ENCODE peak calls at places on chromosome 14, in ten cellular contexts. Z, R, Y, J, Q, O, I, H, V and D are unnamed samples.

GRCh38 chr14:67680121-67680602 is 5.7 kb upstream of the VTI1B start:
- DNase-seq in H (peak; percentile 92), R (peak; percentile 84), Y (no peak), V (no peak), Z (no peak), O (no peak), Q (peak; percentile 78), J (no peak), I (no peak), D (no peak)

GRCh38 chr14:84144166-84144565 is 1385.8 kb upstream of the FLRT2 start:
- DNase-seq in O (no peak), Y (no peak), R (no peak), Z (no peak), I (no peak), Q (no peak), H (no peak), J (no peak), V (no peak), D (no peak)

GRCh38 chr14:105143451-105144230 is 24.9 kb downstream of the JAG2 start:
- DNase-seq in Z (no peak), V (no peak), Y (peak; percentile 43), I (no peak), J (no peak), H (no peak), O (no peak), R (no peak), Q (no peak), D (no peak)

GRCh38 chr14:101757839-101758211 is 3.7 kb upstream of the PPP2R5C start:
- DNase-seq in Z (no peak), O (no peak), V (no peak), H (no peak), Y (no peak), Q (no peak), R (no peak), I (no peak), J (no peak), D (no peak)

GRCh38 chr14:73829526-73830431 is 21.9 kb upstream of the PTGR2 start:
- DNase-seq in Z (peak; percentile 50), H (peak; percentile 82), I (no peak), O (no peak), R (peak; percentile 73), Y (no peak), V (peak; percentile 99), Q (no peak), J (no peak), D (peak; percentile 83)

GRCh38 chr14:78164226-78164853 is 5.8 kb upstream of the NRXN3 start:
- DNase-seq in V (no peak), J (no peak), Y (no peak), I (peak; percentile 8), H (peak; percentile 50), Q (no peak), O (peak; percentile 60), Z (peak; percentile 64), R (peak; percentile 25), D (no peak)

GRCh38 chr14:68464716-68465115 is 328.2 kb downstream of the ZFP36L1 start:
- DNase-seq in V (no peak), Z (no peak), Q (no peak), Y (no peak), R (no peak), H (peak; percentile 80), O (peak; percentile 76), J (no peak), I (no peak), D (no peak)

GRCh38 chr14:69088523-69089445 is 64.1 kb downstream of the DCAF5 start:
- DNase-seq in J (no peak), R (no peak), I (no peak), H (peak; percentile 82), Y (no peak), Q (no peak), O (no peak), V (no peak), Z (no peak), D (no peak)

GRCh38 chr14:96662116-96662901 is 134.9 kb upstream of the VRK1 start:
- DNase-seq in O (no peak), R (no peak), V (no peak), I (no peak), Z (no peak), J (no peak), H (peak; percentile 34), Q (no peak), Y (no peak), D (no peak)

GRCh38 chr14:81433378-81433777 is 33.3 kb upstream of the STON2 start:
- DNase-seq in J (no peak), R (no peak), O (no peak), Y (no peak), H (peak; percentile 45), Z (no peak), I (no peak), V (no peak), Q (no peak), D (no peak)

GRCh38 chr14:105286759-105287144 is 14.0 kb downstream of the BRF1 start:
- DNase-seq in H (no peak), Z (no peak), R (no peak), O (no peak), Y (no peak), V (no peak), I (no peak), J (no peak), Q (no peak), D (no peak)

GRCh38 chr14:67352055-67352454 is 7.5 kb downstream of the ATP6V1D start:
- DNase-seq in J (no peak), R (no peak), H (no peak), Z (no peak), V (no peak), O (no peak), Y (no peak), I (no peak), Q (no peak), D (no peak)

DNA sequence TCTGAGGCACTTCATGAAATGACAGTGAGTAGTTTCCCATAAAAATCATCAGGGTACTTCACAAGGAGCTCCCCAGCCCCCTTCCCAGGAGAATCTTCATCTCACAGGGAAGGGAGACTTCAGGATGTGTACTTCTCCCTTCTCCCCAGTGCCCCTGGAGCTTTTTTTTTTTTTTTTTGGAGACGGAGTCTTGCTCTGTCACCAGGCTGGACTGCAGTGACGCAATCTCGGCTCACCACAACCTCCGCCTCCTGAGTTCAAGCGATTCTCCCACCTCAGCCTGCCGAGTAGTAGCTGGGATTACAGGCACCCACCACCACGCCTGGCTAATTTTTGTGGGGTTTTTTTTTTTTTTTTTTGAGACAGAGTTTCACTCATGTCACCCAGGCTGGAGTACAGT is 10.4 kb downstream of the ITPK1 start:
- DNase-seq in O (no peak), H (peak; percentile 75), Q (no peak), R (no peak), J (no peak), V (peak; percentile 49), I (no peak), Y (no peak), Z (no peak), D (peak; percentile 81)
- TF ChIP-seq CTCF in O (no peak), H (no peak), Q (no peak), R (no peak), J (no peak), V (no peak), I (no peak), Y (no peak), Z (no peak), D (no peak)

DNA sequence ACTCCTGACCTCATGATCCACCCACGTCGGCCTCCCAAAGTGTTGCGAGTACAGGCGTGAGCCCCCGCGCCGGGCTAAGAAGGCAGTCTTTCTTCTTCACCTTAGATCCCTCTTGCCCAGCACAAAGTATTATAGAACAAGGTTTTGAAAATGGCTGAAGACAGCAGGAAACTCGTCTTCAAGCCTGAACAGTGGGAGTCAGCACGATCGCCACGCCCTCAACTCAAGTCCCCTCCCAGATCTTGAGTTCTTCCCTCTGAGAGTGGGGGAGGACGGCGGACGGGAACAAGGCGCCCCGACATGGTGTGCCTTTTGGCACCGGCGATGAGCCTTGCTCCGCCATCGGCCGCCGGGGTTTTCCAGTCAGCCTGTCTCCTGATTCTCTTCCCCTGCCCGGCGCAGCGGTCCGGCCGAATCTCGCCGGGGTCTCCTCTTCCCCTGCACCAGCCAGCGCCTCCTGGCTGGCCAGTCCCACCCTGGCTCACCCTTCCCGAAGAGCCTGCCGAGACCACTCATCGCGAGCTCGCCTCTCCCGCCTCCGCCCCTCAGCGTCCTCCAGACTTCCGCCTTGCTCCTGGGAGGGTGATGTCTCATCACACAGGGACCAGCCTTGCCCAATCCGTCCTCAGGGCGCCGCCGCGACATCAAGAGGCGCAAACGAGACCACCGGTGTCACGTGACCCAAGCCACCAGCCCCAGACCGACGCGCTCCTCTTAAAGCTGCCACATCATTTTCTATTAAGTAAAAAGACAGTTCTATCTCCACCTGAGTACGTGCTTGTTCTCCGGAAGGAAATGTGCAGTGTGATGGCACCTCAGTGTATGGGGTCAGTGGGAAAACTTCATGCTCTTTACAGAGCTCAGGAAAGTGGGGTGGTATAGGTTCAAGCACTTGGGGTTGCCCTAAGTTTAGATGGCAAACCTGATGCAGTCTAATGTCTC is at the start of gene CHMP4A:
- DNase-seq in J (peak; percentile 95), V (peak; percentile 96), I (peak; percentile 97), R (peak; percentile 91), O (peak; percentile 99), Z (peak; percentile 96), H (peak; percentile 98), Y (peak; percentile 98), Q (peak; percentile 96), D (peak; percentile 99)
- TF ChIP-seq CTCF in J (peak; percentile 26), V (peak; percentile 47), I (peak; percentile 46), R (no peak), O (no peak), Z (no peak), H (peak; percentile 18), Y (peak; percentile 14), Q (no peak), D (no peak)

GRCh38 chr14:106652494-106652893 is 1126.1 kb downstream of the TMEM121 start:
- DNase-seq in I (no peak), H (peak; percentile 22), Y (no peak), V (no peak), O (no peak), R (peak; percentile 24), Q (no peak), Z (no peak), J (no peak), D (no peak)

GRCh38 chr14:106662947-106663346 is 1136.6 kb downstream of the TMEM121 start:
- DNase-seq in Q (no peak), Z (no peak), O (no peak), H (no peak), V (no peak), Y (no peak), J (no peak), I (no peak), R (no peak), D (no peak)

GRCh38 chr14:106657460-106657859 is 1131.1 kb downstream of the TMEM121 start:
- DNase-seq in Q (no peak), V (no peak), H (no peak), I (no peak), J (no peak), Z (peak; percentile 27), O (no peak), Y (no peak), R (peak; percentile 17), D (no peak)
- TF ChIP-seq CTCF in Q (peak; percentile 89), V (no peak), H (no peak), I (peak; percentile 12), J (no peak), Z (no peak), O (no peak), Y (no peak), R (peak; percentile 91), D (peak; percentile 44)

DNA sequence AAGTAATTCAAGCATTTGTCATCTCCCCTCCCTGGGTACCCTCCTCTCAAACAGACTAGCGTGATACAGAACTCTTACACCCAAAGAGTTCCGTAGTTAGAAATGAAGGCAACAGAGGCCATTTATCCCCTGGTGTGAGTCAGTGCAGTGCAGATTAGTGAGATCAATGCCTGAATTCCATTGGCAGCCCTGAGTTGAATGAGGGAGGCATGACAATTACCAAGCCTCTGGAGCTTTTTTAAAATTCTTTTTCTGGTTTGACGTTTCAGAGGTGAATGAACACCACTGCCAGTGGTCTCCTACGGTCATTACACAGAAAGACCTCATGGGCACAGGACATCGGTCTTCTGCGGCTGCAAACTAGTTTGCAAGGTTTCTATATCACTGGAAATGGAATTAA is 94.4 kb downstream of the PRIMA1 start:
- DNase-seq in Y (no peak), V (no peak), Q (no peak), O (no peak), H (no peak), Z (no peak), R (no peak), J (no peak), I (no peak), D (no peak)
- TF ChIP-seq CTCF in Y (no peak), V (no peak), Q (no peak), O (no peak), H (no peak), Z (no peak), R (no peak), J (no peak), I (no peak), D (no peak)